ENCODE peak calls at places on chromosomes 5 and 9, in ten cellular contexts. T is fibroblast of pulmonary artery; C is AG09319; R is hippocampal formation; M is T-helper 9 cell; D is Caki2; A is aorta; B is heart right ventricle; W is tibial artery; E is stimulated activated CD8-positive, alpha-beta memory T cell treated with anti-CD3 and anti-CD28 coated beads, Interleukin-4, amount 100 ng/mL, for 1 hour. Z is an unnamed sample.

GRCh38 chr5:139470821-139471300 is at the start of gene SMIM33:
- DNase-seq in T (no peak), C (no peak), R (no peak), M (no peak), D (no peak), A (no peak), B (no peak), W (no peak), E (no peak), Z (no peak)

GRCh38 chr9:111674319-111674718 is 12.9 kb downstream of the GNG10 start:
- DNase-seq in T (no peak), C (no peak), R (no peak), M (no peak), D (no peak), A (no peak), B (no peak), W (no peak), E (no peak), Z (no peak)

GRCh38 chr5:45648744-45649143 is 47.4 kb downstream of the HCN1 start:
- DNase-seq in T (no peak), C (no peak), R (no peak), M (no peak), D (no peak), A (no peak), B (no peak), W (no peak), E (no peak), Z (no peak)

GRCh38 chr5:147234825-147235635 is at the start of gene STK32A:
- DNase-seq in T (peak; percentile 14), C (no peak), R (no peak), M (no peak), D (peak; percentile 39), A (peak; percentile 88), B (peak; percentile 44), W (peak; percentile 43), E (no peak), Z (peak; percentile 89)

GRCh38 chr5:157150995-157151394 is 8.3 kb upstream of the MED7 start:
- DNase-seq in T (no peak), C (no peak), R (no peak), M (no peak), D (no peak), A (no peak), B (no peak), W (no peak), E (no peak), Z (no peak)

GRCh38 chr5:66653380-66653779 is 57.2 kb downstream of the MAST4 start:
- DNase-seq in T (peak; percentile 67), C (no peak), R (no peak), M (no peak), D (no peak), A (no peak), B (no peak), W (no peak), E (no peak), Z (peak; percentile 9)

GRCh38 chr5:154390096-154390495 is 55.7 kb upstream of the SAP30L start:
- DNase-seq in T (peak; percentile 64), C (no peak), R (no peak), M (no peak), D (peak; percentile 33), A (no peak), B (no peak), W (no peak), E (no peak), Z (no peak)

GRCh38 chr9:92808726-92809451 is 44.3 kb upstream of the BICD2 start:
- DNase-seq in T (peak; percentile 77), C (peak; percentile 22), R (no peak), M (peak; percentile 36), D (peak; percentile 43), A (peak; percentile 81), B (peak; percentile 70), W (peak; percentile 46), E (no peak), Z (peak; percentile 80)

GRCh38 chr5:38060354-38060753 is 198.0 kb upstream of the EGFLAM start:
- DNase-seq in T (no peak), C (peak; percentile 14), R (no peak), M (no peak), D (no peak), A (no peak), B (no peak), W (no peak), E (no peak), Z (no peak)

GRCh38 chr5:105695916-105696315 is 1974.8 kb downstream of the EFNA5 start:
- DNase-seq in T (no peak), C (no peak), R (no peak), M (no peak), D (no peak), A (no peak), B (no peak), W (no peak), E (no peak), Z (no peak)

GRCh38 chr5:106876665-106877194 is 794.0 kb downstream of the EFNA5 start:
- DNase-seq in T (no peak), C (no peak), R (no peak), M (no peak), D (no peak), A (no peak), B (no peak), W (no peak), E (no peak), Z (peak; percentile 25)

GRCh38 chr9:35813434-35814105 is 1.3 kb downstream of the HINT2 start:
- DNase-seq in T (peak; percentile 43), C (no peak), R (no peak), M (no peak), D (no peak), A (no peak), B (no peak), W (no peak), E (no peak), Z (peak; percentile 43)

GRCh38 chr5:3392306-3392939 is 203.2 kb upstream of the IRX1 start:
- DNase-seq in T (no peak), C (no peak), R (no peak), M (no peak), D (no peak), A (peak; percentile 63), B (no peak), W (no peak), E (no peak), Z (peak; percentile 17)

GRCh38 chr9:121226186-121226585 is 24.5 kb upstream of the RAB14 start:
- DNase-seq in T (no peak), C (no peak), R (no peak), M (no peak), D (no peak), A (no peak), B (no peak), W (no peak), E (no peak), Z (no peak)

GRCh38 chr9:134407123-134407779 is 81.0 kb downstream of the RXRA start:
- DNase-seq in T (peak; percentile 94), C (peak; percentile 90), R (peak; percentile 82), M (peak; percentile 59), D (peak; percentile 92), A (peak; percentile 97), B (peak; percentile 93), W (peak; percentile 89), E (peak; percentile 57), Z (no peak)

GRCh38 chr5:191949-192690 is 825 bp downstream of the LRRC14B start:
- DNase-seq in T (no peak), C (no peak), R (no peak), M (no peak), D (no peak), A (peak; percentile 38), B (no peak), W (no peak), E (no peak), Z (no peak)

GRCh38 chr5:130216306-130216705 is 312.0 kb downstream of the CHSY3 start:
- DNase-seq in T (no peak), C (no peak), R (no peak), M (no peak), D (no peak), A (no peak), B (no peak), W (no peak), E (no peak), Z (no peak)

GRCh38 chr9:97830884-97831829 is 21.9 kb upstream of the FOXE1 start:
- DNase-seq in T (no peak), C (no peak), R (no peak), M (no peak), D (peak; percentile 57), A (no peak), B (no peak), W (no peak), E (no peak), Z (peak; percentile 89)

GRCh38 chr5:168528521-168529360 is at the start of gene FBLL1:
- DNase-seq in T (peak; percentile 41), C (no peak), R (no peak), M (no peak), D (peak; percentile 27), A (no peak), B (no peak), W (no peak), E (no peak), Z (peak; percentile 71)

GRCh38 chr9:89473762-89474469 is 24.0 kb downstream of the SEMA4D start:
- DNase-seq in T (no peak), C (peak; percentile 94), R (no peak), M (no peak), D (no peak), A (no peak), B (no peak), W (no peak), E (no peak), Z (no peak)

GRCh38 chr5:33311893-33312292 is 128.9 kb upstream of the TARS1 start:
- DNase-seq in T (peak; percentile 89), C (no peak), R (no peak), M (no peak), D (no peak), A (no peak), B (no peak), W (no peak), E (no peak), Z (no peak)

GRCh38 chr5:180600554-180601041 is 9.3 kb upstream of the SCGB3A1 start:
- DNase-seq in T (no peak), C (no peak), R (no peak), M (no peak), D (no peak), A (no peak), B (no peak), W (peak; percentile 5), E (no peak), Z (no peak)

GRCh38 chr5:65326912-65327311 is 154.8 kb downstream of the ADAMTS6 start:
- DNase-seq in T (peak; percentile 39), C (no peak), R (no peak), M (no peak), D (no peak), A (no peak), B (no peak), W (no peak), E (no peak), Z (no peak)

GRCh38 chr9:15426019-15426418 is 3.3 kb downstream of the SNAPC3 start:
- DNase-seq in T (no peak), C (no peak), R (no peak), M (no peak), D (no peak), A (no peak), B (no peak), W (no peak), E (no peak), Z (no peak)

Z was measured in WERI-Rb-1.